ENCODE peak calls at places on chromosomes 4 and X, in six cellular contexts. B is MM.1S, Q is epithelial cell of esophagus, X is brain microvascular endothelial cell, A is mucosa of descending colon, H is psoas muscle. K is an unnamed sample.

GRCh38 chr4:48065587-48066052 is 49.0 kb downstream of the NIPAL1 start:
- DNase-seq in A (no peak), X (no peak), H (no peak), B (no peak), Q (no peak), K (no peak)

GRCh38 chr4:7342223-7342576 is 92.5 kb downstream of the PSAPL1 start:
- DNase-seq in B (no peak), Q (no peak), H (no peak), A (no peak), X (no peak), K (no peak)

GRCh38 chr4:81030617-81031388 is at the start of gene BMP3:
- DNase-seq in H (no peak), B (no peak), Q (peak; percentile 8), X (no peak), A (peak; percentile 57), K (no peak)

GRCh38 chrX:138986235-138986634 is 274.7 kb upstream of the FGF13 start:
- DNase-seq in A (no peak), X (no peak), Q (peak; percentile 44), B (no peak), H (no peak), K (no peak)

GRCh38 chr4:156547439-156547838 is 424.2 kb downstream of the PDGFC start:
- DNase-seq in B (no peak), H (no peak), Q (peak; percentile 77), A (no peak), X (peak; percentile 86), K (no peak)

GRCh38 chrX:69618803-69619202 is 2.9 kb downstream of the EDA start:
- DNase-seq in Q (peak; percentile 37), H (no peak), X (peak; percentile 5), A (no peak), B (peak; percentile 64), K (no peak)

GRCh38 chr4:74109116-74109791 is 10.3 kb upstream of the CXCL2 start:
- DNase-seq in B (no peak), A (no peak), Q (peak; percentile 98), H (peak; percentile 41), X (peak; percentile 93), K (no peak)

GRCh38 chr4:31995943-31996901 is 1276.1 kb downstream of the PCDH7 start:
- DNase-seq in Q (peak; percentile 0), A (peak; percentile 39), X (no peak), B (no peak), H (no peak), K (no peak)

GRCh38 chrX:140525448-140525847 is 20.6 kb upstream of the SOX3 start:
- DNase-seq in X (no peak), B (no peak), Q (peak; percentile 67), A (no peak), H (no peak), K (no peak)

GRCh38 chrX:129227376-129227775 is 295.9 kb downstream of the SMARCA1 start:
- DNase-seq in X (no peak), A (no peak), B (no peak), H (no peak), Q (no peak), K (no peak)

GRCh38 chrX:65706041-65706828 is 38.8 kb downstream of the MSN start:
- DNase-seq in A (no peak), Q (peak; percentile 85), X (peak; percentile 46), H (peak; percentile 54), B (no peak), K (no peak)

GRCh38 chr4:174789666-174790065 is 39.4 kb downstream of the GLRA3 start:
- DNase-seq in H (no peak), X (no peak), B (no peak), Q (no peak), A (no peak), K (no peak)

GRCh38 chr4:105895609-105896460 is 564 bp downstream of the NPNT start:
- DNase-seq in H (peak; percentile 34), A (peak; percentile 69), B (peak; percentile 62), Q (peak; percentile 77), X (no peak), K (no peak)

GRCh38 chrX:97597954-97598353 is 714.2 kb downstream of the RPA4 start:
- DNase-seq in X (no peak), Q (no peak), H (no peak), A (no peak), B (no peak), K (no peak)

GRCh38 chrX:147945286-147945685 is 33.6 kb downstream of the FMR1 start:
- DNase-seq in B (no peak), H (no peak), Q (no peak), A (no peak), X (no peak), K (no peak)

GRCh38 chrX:16870861-16871584 is 861 bp upstream of the RBBP7 start:
- DNase-seq in A (peak; percentile 71), X (no peak), Q (no peak), B (no peak), H (peak; percentile 16), K (peak; percentile 33)

GRCh38 chr4:147025042-147025441 is 79.4 kb upstream of the TTC29 start:
- DNase-seq in B (no peak), H (no peak), X (no peak), Q (no peak), A (no peak), K (no peak)

GRCh38 chrX:106933538-106933961 is 13.3 kb downstream of the CLDN2 start:
- DNase-seq in H (no peak), X (peak; percentile 29), Q (no peak), B (no peak), A (no peak), K (no peak)

GRCh38 chrX:14922437-14922836 is 49.2 kb downstream of the MOSPD2 start:
- DNase-seq in X (peak; percentile 88), A (no peak), H (no peak), B (no peak), Q (peak; percentile 83), K (no peak)

GRCh38 chr4:179893967-179894590 is 2349.1 kb upstream of the TENM3 start:
- DNase-seq in A (no peak), Q (no peak), B (no peak), X (no peak), H (no peak), K (no peak)

GRCh38 chr4:82284475-82284857 is 89.3 kb downstream of the HNRNPD start:
- DNase-seq in B (no peak), Q (no peak), X (peak; percentile 2), H (no peak), A (no peak), K (no peak)

GRCh38 chr4:35358001-35358584 is 886.2 kb downstream of the ARAP2 start:
- DNase-seq in H (no peak), B (no peak), Q (peak; percentile 53), X (no peak), A (no peak), K (no peak)

GRCh38 chrX:53471346-53471745 is 37.2 kb upstream of the HSD17B10 start:
- DNase-seq in X (no peak), H (no peak), A (no peak), B (no peak), Q (no peak), K (no peak)

GRCh38 chr4:151961456-151961855 is 200.6 kb upstream of the GATB start:
- DNase-seq in H (no peak), B (no peak), A (no peak), Q (peak; percentile 6), X (no peak), K (no peak)

GRCh38 chr4:154559141-154559841 is 3.5 kb upstream of the FGB start:
- DNase-seq in A (no peak), H (no peak), Q (peak; percentile 76), X (peak; percentile 75), B (peak; percentile 37), K (no peak)

GRCh38 chr4:25790024-25790423 is 72.8 kb downstream of the SEL1L3 start:
- DNase-seq in H (no peak), A (no peak), X (no peak), B (no peak), Q (no peak), K (no peak)

GRCh38 chr4:21202959-21203358 is 502.7 kb downstream of the PACRGL start:
- DNase-seq in B (no peak), X (no peak), A (no peak), H (no peak), Q (peak; percentile 24), K (no peak)

GRCh38 chrX:111041018-111041462 is 55.0 kb upstream of the PAK3 start:
- DNase-seq in Q (peak; percentile 76), H (no peak), A (no peak), B (no peak), X (peak; percentile 57), K (no peak)
- H3K4me3 ChIP-seq in Q (no peak overlapping the region), H (no peak overlapping the region), A (no peak overlapping the region), B (no peak overlapping the region), X (no peak overlapping the region), K (no peak overlapping the region)

GRCh38 chrX:11109968-11110367 is 1.2 kb upstream of the HCCS start:
- DNase-seq in H (no peak), Q (no peak), X (no peak), A (no peak), B (no peak), K (no peak)
- H3K4me3 ChIP-seq in H (no peak overlapping the region), Q (no peak overlapping the region), X (no peak overlapping the region), A (no peak overlapping the region), B (peak overlapping the region; percentile 81), K (no peak overlapping the region)

GRCh38 chr4:41098093-41098492 is 116.2 kb downstream of the APBB2 start:
- DNase-seq in Q (no peak), H (no peak), B (no peak), A (no peak), X (no peak), K (no peak)

GRCh38 chr4:41095973-41096372 is 118.4 kb downstream of the APBB2 start:
- DNase-seq in B (no peak), A (no peak), X (peak; percentile 76), H (no peak), Q (peak; percentile 86), K (no peak)

GRCh38 chr4:41095192-41095872 is 119.0 kb downstream of the APBB2 start:
- DNase-seq in B (no peak), H (no peak), Q (no peak), X (no peak), A (no peak), K (no peak)

GRCh38 chr4:41092128-41092527 is 122.2 kb downstream of the APBB2 start:
- DNase-seq in X (no peak), Q (no peak), H (no peak), B (no peak), A (no peak), K (no peak)
- H3K4me3 ChIP-seq in X (no peak overlapping the region), Q (no peak overlapping the region), H (no peak overlapping the region), B (no peak overlapping the region), A (no peak overlapping the region), K (no peak overlapping the region)

GRCh38 chr4:184489771-184490170 is 15.4 kb upstream of the IRF2 start:
- DNase-seq in H (no peak), B (no peak), X (no peak), Q (no peak), A (no peak), K (no peak)

GRCh38 chr4:184485279-184485678 is 10.9 kb upstream of the IRF2 start:
- DNase-seq in X (no peak), B (no peak), H (no peak), Q (no peak), A (no peak), K (no peak)

GRCh38 chr4:184481544-184481943 is 7.2 kb upstream of the IRF2 start:
- DNase-seq in B (no peak), Q (no peak), X (no peak), H (no peak), A (no peak), K (no peak)

DNA sequence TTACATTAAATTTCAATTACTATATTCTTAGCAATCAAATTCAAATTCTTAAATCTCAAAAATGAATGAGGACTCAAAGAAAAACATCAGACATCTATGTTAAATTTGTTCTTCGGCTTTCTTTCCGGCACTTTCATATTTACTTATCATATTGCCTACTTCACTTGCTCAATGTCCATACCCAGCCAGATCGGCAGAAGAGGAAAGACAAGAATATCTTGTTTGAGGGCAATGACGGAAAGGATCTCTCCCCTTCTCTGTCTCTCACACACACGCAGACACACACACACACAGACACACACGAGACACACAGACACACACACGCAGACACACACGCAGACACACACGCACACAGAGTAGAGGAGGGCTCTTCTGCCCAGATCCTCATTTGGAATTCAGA is 13.2 kb upstream of the IRF2 start:
- DNase-seq in H (no peak), A (no peak), X (no peak), B (no peak), Q (peak; percentile 66), K (no peak)
- H3K4me3 ChIP-seq in H (no peak overlapping the region), A (no peak overlapping the region), X (no peak overlapping the region), B (no peak overlapping the region), Q (no peak overlapping the region), K (no peak overlapping the region)